ENCODE peak calls at places on chromosome 3, in seven cellular contexts. T is H9, F is IMR-90, M is mesenchymal stem cell, P is neuronal stem cell, L is H1, C is trophoblast cell. Z is an unnamed sample.

GRCh38 chr3:133962879-133963278 is 66.8 kb downstream of the SLCO2A1 start:
- DNase-seq in T (no peak), F (peak), M (no peak), P (no peak), L (no peak), C (peak), Z (peak)

GRCh38 chr3:127387119-127387518 is 99.3 kb upstream of the PRR20G start:
- DNase-seq in T (no peak), F (no peak), M (no peak), P (no peak), L (no peak), C (no peak), Z (no peak)

GRCh38 chr3:166560253-166560652 is 723.0 kb upstream of the BCHE start:
- DNase-seq in T (peak), F (no peak), M (no peak), P (no peak), L (no peak), C (peak), Z (peak)

GRCh38 chr3:148756306-148756705 is 58.6 kb downstream of the AGTR1 start:
- DNase-seq in T (no peak), F (no peak), M (no peak), P (no peak), L (no peak), C (no peak), Z (no peak)

GRCh38 chr3:58596828-58597518 is 19.8 kb upstream of the FAM107A start:
- DNase-seq in T (no peak), F (no peak), M (no peak), P (no peak), L (no peak), C (no peak), Z (no peak)

GRCh38 chr3:140509534-140509933 is 168.3 kb upstream of the TRIM42 start:
- DNase-seq in T (peak), F (no peak), M (no peak), P (no peak), L (no peak), C (no peak), Z (peak)

GRCh38 chr3:48042071-48042760 is 26.0 kb upstream of the MAP4 start:
- DNase-seq in T (no peak), F (peak), M (no peak), P (no peak), L (no peak), C (peak), Z (peak)

GRCh38 chr3:185979721-185980121 is 41.9 kb upstream of the TRA2B start:
- DNase-seq in T (no peak), F (no peak), M (peak), P (no peak), L (no peak), C (no peak), Z (peak)

GRCh38 chr3:136545664-136546266 is 206.4 kb downstream of the STAG1 start:
- DNase-seq in T (no peak), F (peak), M (peak), P (no peak), L (no peak), C (no peak), Z (peak)

GRCh38 chr3:67737158-67737557 is 82.7 kb upstream of the SUCLG2 start:
- DNase-seq in T (no peak), F (no peak), M (no peak), P (no peak), L (no peak), C (no peak), Z (no peak)
- H4K8ac ChIP-seq in T (no peak), F (no peak), M (no peak), P (no peak), L (no peak), C (no peak), Z (no peak)

DNA sequence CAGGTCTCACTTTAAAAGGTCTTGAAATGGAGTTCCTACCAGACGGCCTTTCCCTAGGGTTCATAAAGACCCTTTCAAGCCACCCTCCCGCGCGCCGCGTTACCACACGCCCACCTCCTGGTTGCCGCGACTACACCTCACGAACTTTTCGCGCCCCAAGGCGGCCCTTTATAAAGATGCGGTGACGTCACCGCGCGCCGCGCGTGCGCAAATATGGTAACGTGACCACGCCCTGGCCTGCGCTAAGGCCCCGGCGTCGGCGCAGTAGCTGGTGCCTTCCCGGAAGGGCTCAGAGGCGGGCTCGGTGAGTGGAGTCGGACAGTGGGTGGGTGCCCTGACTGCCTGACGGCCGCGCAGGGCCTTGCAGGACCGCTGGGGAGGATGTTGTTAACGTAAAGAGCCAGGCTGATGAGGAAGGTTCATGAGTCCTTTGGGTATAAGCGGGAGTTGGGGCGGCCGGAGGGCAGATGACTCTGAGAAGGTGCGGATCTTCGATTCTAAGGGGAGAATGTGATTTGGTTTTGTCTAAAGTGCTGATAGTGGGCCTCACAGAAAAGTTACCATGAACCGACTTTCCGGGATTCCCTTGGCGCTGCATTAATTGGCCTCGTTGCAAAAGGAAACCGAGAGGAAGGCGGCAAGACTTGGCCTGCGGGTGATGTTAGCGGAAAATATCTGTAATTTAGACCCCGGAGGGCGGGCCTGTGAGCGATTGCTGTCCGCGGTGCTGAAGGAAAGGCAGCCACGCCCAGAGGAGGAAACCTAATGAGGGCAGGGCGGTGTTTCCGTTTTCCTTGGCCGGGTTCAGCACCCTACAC is 54.4 kb downstream of the FEZF2 start:
- DNase-seq in T (peak), F (peak), M (peak), P (peak), L (peak), C (peak), Z (peak)
- H2AK5ac ChIP-seq in T (no peak), F (no peak), M (no peak), P (no peak), L (no peak), C (no peak), Z (no peak)

GRCh38 chr3:23624305-23624704 is 181.4 kb upstream of the UBE2E1 start:
- DNase-seq in T (no peak), F (peak), M (no peak), P (no peak), L (no peak), C (no peak), Z (no peak)

GRCh38 chr3:23615068-23615467 is 190.7 kb upstream of the UBE2E1 start:
- DNase-seq in T (no peak), F (no peak), M (no peak), P (no peak), L (no peak), C (no peak), Z (no peak)

GRCh38 chr3:23620616-23621015 is 185.1 kb upstream of the UBE2E1 start:
- DNase-seq in T (no peak), F (no peak), M (no peak), P (no peak), L (no peak), C (no peak), Z (no peak)

GRCh38 chr3:23623841-23624240 is 181.9 kb upstream of the UBE2E1 start:
- DNase-seq in T (no peak), F (peak), M (no peak), P (no peak), L (no peak), C (no peak), Z (no peak)

GRCh38 chr3:23620044-23620443 is 185.7 kb upstream of the UBE2E1 start:
- DNase-seq in T (no peak), F (no peak), M (no peak), P (no peak), L (no peak), C (no peak), Z (peak)
- H3K23ac ChIP-seq in T (no peak), F (no peak), M (no peak), P (no peak), L (no peak), C (no peak), Z (no peak)

DNA sequence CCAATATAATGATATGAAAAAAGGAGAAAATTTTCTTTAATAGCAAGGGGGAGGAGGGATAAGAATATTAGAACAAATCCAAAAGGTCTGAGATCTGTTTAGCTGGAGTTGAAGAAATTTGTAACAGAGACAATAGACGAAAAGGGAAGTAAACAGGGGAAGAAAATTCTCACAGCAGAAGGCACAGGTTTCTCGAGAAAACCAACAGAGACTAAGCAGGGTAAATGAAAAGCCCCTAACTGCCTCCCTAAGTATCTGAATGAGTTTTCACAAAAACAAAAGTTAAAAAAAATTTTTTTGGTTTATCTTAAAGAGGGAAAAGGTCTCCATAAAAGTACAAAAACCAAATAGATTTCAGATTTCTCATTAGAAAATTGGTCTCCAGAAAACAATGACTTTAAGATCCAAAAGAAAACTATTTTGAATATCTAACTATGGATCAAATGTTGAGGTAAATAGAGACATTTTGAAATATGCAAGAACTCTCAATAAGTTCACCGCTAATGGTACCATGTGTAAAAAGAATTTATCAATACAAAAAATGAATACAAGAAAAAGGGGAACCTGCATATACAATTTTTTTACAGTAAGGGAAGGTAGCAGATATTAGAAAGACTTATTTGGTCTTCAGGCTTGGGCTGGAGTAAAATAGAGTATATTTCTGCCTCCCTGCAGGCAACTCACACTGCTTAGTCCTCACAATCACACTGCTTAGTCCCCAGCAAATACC is 23.9 kb upstream of the NEK10 start:
- DNase-seq in T (no peak), F (no peak), M (no peak), P (no peak), L (no peak), C (no peak), Z (no peak)
- H4K8ac ChIP-seq in T (no peak), F (no peak), M (no peak), P (no peak), L (no peak), C (no peak), Z (no peak)